ENCODE peak calls at places on chromosomes 3 and 15, in eight cellular contexts. H is GM12878, N is HCT116, Y is K562, L is SK-N-SH, B is endothelial cell of umbilical vein, T is HepG2, V is H1. A is an unnamed sample.

GRCh38 chr3:56119575-56120349 is 348.5 kb downstream of the ERC2 start:
- DNase-seq in Y (no peak), H (no peak), L (no peak), V (no peak), N (no peak), T (no peak), B (no peak), A (no peak)

GRCh38 chr15:56832125-56832524 is 86.3 kb upstream of the TCF12 start:
- DNase-seq in T (no peak), V (no peak), Y (no peak), L (no peak), H (no peak), N (no peak), B (peak; percentile 8), A (no peak)

GRCh38 chr15:59437777-59438574 is at the start of gene FAM81A:
- DNase-seq in N (peak; percentile 36), T (no peak), Y (peak; percentile 17), H (no peak), B (peak; percentile 35), L (peak; percentile 96), V (peak; percentile 78), A (no peak)

GRCh38 chr3:9727041-9727595 is 4.4 kb upstream of the BRPF1 start:
- DNase-seq in Y (peak; percentile 76), H (no peak), B (no peak), L (peak; percentile 51), V (peak; percentile 89), T (peak; percentile 42), N (peak; percentile 48), A (no peak)

GRCh38 chr3:167736264-167736787 is 805 bp downstream of the SERPINI1 start:
- DNase-seq in B (no peak), Y (no peak), T (no peak), V (no peak), H (no peak), N (no peak), L (peak; percentile 5), A (no peak)

GRCh38 chr3:27717200-27717852 is 4.8 kb downstream of the EOMES start:
- DNase-seq in Y (no peak), T (no peak), H (no peak), V (no peak), L (no peak), B (no peak), N (no peak), A (no peak)

GRCh38 chr3:76438971-76439370 is 600.9 kb upstream of the ROBO2 start:
- DNase-seq in B (no peak), T (no peak), L (no peak), V (no peak), H (no peak), N (no peak), Y (no peak), A (no peak)

GRCh38 chr3:8443829-8444791 is 57.5 kb upstream of the LMCD1 start:
- DNase-seq in V (peak; percentile 55), H (no peak), L (peak; percentile 76), N (peak; percentile 63), T (peak; percentile 99), Y (no peak), B (peak; percentile 99), A (no peak)

GRCh38 chr15:101028321-101028720 is 109.2 kb downstream of the LRRK1 start:
- DNase-seq in V (no peak), T (no peak), H (no peak), N (no peak), B (no peak), L (no peak), Y (no peak), A (no peak)

GRCh38 chr3:63370094-63370493 is 92.0 kb downstream of the SYNPR start:
- DNase-seq in V (no peak), N (no peak), H (no peak), Y (no peak), L (no peak), T (no peak), B (no peak), A (no peak)

GRCh38 chr15:56251315-56252091 is 7.8 kb upstream of the RFX7 start:
- DNase-seq in N (no peak), V (no peak), B (no peak), T (no peak), Y (peak; percentile 57), H (no peak), L (no peak), A (no peak)

GRCh38 chr15:67063689-67064606 is 1.5 kb upstream of the SMAD3 start:
- DNase-seq in T (peak; percentile 90), V (peak; percentile 73), B (no peak), N (peak; percentile 89), L (no peak), Y (peak; percentile 92), H (no peak), A (no peak)

GRCh38 chr15:98649996-98650870 is 1.9 kb downstream of the IGF1R start:
- DNase-seq in L (peak; percentile 56), H (no peak), B (peak; percentile 24), Y (no peak), V (no peak), N (no peak), T (peak; percentile 48), A (no peak)

GRCh38 chr3:148079370-148079769 is 618.3 kb upstream of the AGTR1 start:
- DNase-seq in H (no peak), Y (no peak), V (no peak), T (no peak), B (no peak), L (peak; percentile 59), N (no peak), A (no peak)

GRCh38 chr15:76986743-76987142 is 8.2 kb upstream of the PSTPIP1 start:
- DNase-seq in H (no peak), B (no peak), Y (no peak), N (no peak), V (no peak), L (no peak), T (no peak), A (no peak)

GRCh38 chr3:106092792-106093191 is 224.0 kb upstream of the CBLB start:
- DNase-seq in L (no peak), N (no peak), T (no peak), Y (no peak), H (no peak), V (no peak), B (no peak), A (no peak)

GRCh38 chr3:123870033-123870432 is 14.1 kb downstream of the MYLK start:
- DNase-seq in N (no peak), V (no peak), B (no peak), T (no peak), H (no peak), Y (no peak), L (no peak), A (no peak)

GRCh38 chr3:104909188-104909587 is 457.5 kb upstream of the ALCAM start:
- DNase-seq in N (no peak), Y (no peak), L (peak; percentile 20), H (no peak), B (peak; percentile 85), T (no peak), V (no peak), A (no peak)

DNA sequence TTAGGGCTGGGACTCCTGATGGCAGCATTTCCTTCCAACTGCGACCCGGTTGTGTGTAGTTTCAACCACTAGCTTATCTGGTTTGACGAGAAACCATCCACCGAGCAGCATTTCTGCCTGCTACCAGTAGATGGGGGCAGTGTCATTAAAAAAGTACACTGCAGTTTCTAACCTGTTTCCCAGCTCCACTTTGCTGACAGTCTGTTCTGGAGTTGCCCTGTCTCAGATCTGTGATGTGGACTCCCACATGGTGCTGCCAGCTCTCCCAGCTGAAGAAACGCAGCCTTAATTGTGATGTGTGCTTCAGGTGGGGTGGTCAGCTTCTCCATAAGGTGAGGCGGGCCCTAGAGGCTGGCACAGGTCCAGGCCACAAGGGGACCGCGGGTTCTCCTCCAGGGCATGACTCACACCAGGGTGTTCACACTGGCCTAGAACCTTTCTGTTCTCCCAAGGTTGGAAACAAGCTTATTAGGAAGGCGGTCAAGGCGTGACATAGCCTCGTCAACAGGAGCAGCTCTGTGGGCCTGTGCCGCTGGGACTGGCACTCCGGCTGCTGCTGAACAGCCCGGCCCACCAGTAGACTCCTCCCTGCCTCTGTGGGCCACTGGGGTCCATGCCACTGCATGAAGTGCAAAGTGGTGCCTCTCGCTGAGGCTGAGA is 2.9 kb upstream of the FAM43A start:
- DNase-seq in N (peak; percentile 88), B (peak; percentile 89), Y (peak; percentile 85), T (peak; percentile 83), V (peak; percentile 74), H (no peak), L (peak; percentile 81), A (peak; percentile 67)
- TF ChIP-seq POLR2AphosphoS5 in N (peak; percentile 54), B (no peak), Y (no peak), T (no peak), V (no peak), H (no peak), L (no peak), A (no peak)

DNA sequence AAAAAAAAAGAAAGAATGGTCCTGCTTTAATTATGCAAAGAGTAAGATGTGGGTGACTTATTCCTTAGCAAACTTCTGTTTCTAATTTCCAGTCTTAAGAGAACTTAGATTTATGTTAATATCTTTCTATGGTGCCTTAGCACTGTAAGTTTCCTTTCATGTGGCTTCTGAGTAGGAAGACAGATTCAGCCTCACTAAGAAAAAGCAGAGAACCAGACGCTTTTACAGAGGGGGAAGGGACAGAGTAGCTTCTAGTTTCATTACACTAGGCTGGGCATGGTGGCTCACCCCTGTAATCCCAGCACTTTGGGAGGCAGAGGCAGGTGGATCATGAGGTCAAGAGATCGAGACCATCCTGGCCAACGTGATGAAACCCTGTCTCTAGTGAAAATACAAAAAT is 95.0 kb downstream of the DHX30 start:
- DNase-seq in V (no peak), B (no peak), H (no peak), Y (no peak), N (no peak), L (no peak), T (no peak), A (no peak)
- H3K36me3 ChIP-seq in V (no peaks in the 10 kb centered on the region), B (no peaks in the 10 kb centered on the region), H (peaks cover 13% of the 10 kb centered on the region), Y (peaks cover 25% of the 10 kb centered on the region), N (no peaks in the 10 kb centered on the region), L (peaks cover 28% of the 10 kb centered on the region), T (peaks cover 7% of the 10 kb centered on the region), A (no peaks in the 10 kb centered on the region)

GRCh38 chr3:86180696-86181095 is 810.3 kb downstream of the VGLL3 start:
- DNase-seq in Y (no peak), H (no peak), B (no peak), V (no peak), L (peak; percentile 7), N (no peak), T (peak; percentile 12), A (no peak)
- H3K9ac ChIP-seq in Y (no peak overlapping the region), H (no peak overlapping the region), B (no peak overlapping the region), V (no peak overlapping the region), L (no peak overlapping the region), N (no peak overlapping the region), T (no peak overlapping the region), A (no peak overlapping the region)

DNA sequence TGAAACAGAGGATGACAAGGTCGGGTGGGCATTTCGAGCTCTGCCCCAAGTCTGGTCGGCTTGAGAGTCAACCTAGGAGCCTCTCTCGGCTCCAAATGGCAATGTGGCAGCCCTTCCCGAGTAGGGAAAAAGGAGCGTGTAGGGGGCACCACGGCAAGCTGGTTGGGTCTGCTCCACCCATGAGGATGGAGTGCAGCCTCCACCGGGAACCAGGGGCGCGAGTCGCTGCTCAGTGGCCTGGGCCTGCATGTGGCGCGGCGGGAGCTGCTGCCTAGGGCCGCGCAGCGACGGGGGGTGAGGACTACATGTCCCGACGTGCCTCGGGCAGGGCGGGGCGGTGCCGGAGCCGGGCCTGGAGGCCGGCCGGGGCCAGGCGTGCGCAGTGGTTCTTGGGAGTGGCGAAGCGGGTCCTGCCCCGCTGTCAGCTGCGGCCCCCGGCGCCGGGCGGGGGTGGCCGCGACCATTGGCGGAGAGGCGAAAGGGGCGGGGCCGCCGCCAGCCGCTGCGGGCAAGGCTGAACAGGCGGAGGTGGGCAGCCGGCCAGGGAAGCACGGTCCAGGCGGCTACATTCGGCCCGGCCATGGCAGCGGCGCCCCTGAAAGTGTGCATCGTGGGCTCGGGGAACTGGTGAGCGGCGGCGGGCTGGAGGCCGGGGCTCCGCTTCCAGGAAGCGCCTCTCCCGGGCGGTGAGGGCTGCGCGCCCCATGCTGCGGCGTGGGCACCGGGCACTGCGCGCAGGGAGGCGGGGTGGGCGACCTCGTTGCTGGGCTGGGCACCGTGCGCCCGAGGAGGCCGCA is at the start of gene GPD1L:
- DNase-seq in B (peak; percentile 97), H (peak; percentile 67), V (peak; percentile 92), T (peak; percentile 89), N (peak; percentile 90), L (peak; percentile 98), Y (peak; percentile 95), A (no peak)
- TF ChIP-seq POLR2AphosphoS5 in B (peak; percentile 59), H (no peak), V (no peak), T (no peak), N (peak; percentile 60), L (no peak), Y (no peak), A (peak; percentile 35)